ENCODE peak calls at places on chromosomes 11 and 22, in seven cellular contexts. J, A, O, Z, E, M and R are unnamed samples.

GRCh38 chr11:131609317-131609716 is 238.9 kb downstream of the NTM start:
- DNase-seq in J (peak; percentile 8), A (peak; percentile 70), O (no peak), Z (no peak), E (no peak), M (no peak), R (no peak)

GRCh38 chr11:2808850-2809847 is 76.4 kb downstream of the CDKN1C start:
- DNase-seq in J (no peak), A (no peak), O (peak; percentile 62), Z (peak; percentile 6), E (no peak), M (no peak), R (no peak)

GRCh38 chr11:76793391-76793811 is 10.2 kb downstream of the TSKU start:
- DNase-seq in J (no peak), A (no peak), O (peak; percentile 67), Z (no peak), E (no peak), M (no peak), R (no peak)

GRCh38 chr11:28833670-28834069 is 725.5 kb downstream of the METTL15 start:
- DNase-seq in J (peak; percentile 82), A (peak; percentile 84), O (no peak), Z (no peak), E (no peak), M (no peak), R (no peak)

GRCh38 chr11:87038235-87038960 is 664 bp downstream of the TMEM135 start:
- DNase-seq in J (no peak), A (peak; percentile 29), O (no peak), Z (no peak), E (no peak), M (no peak), R (no peak)

GRCh38 chr11:68127791-68128681 is 6.8 kb upstream of the CHKA start:
- DNase-seq in J (no peak), A (peak; percentile 53), O (peak; percentile 78), Z (peak; percentile 50), E (peak; percentile 87), M (no peak), R (no peak)

GRCh38 chr11:96187779-96188624 is 155.0 kb downstream of the MAML2 start:
- DNase-seq in J (peak; percentile 82), A (peak; percentile 83), O (no peak), Z (no peak), E (no peak), M (no peak), R (no peak)

GRCh38 chr11:119295178-119295577 is 21.8 kb downstream of the MCAM start:
- DNase-seq in J (peak; percentile 67), A (peak; percentile 20), O (no peak), Z (no peak), E (no peak), M (no peak), R (no peak)

GRCh38 chr11:117734596-117734995 is 62.4 kb downstream of the DSCAML1 start:
- DNase-seq in J (no peak), A (no peak), O (no peak), Z (no peak), E (no peak), M (no peak), R (peak; percentile 39)

GRCh38 chr11:69039501-69039900 is 9.2 kb upstream of the TPCN2 start:
- DNase-seq in J (no peak), A (no peak), O (no peak), Z (no peak), E (no peak), M (no peak), R (no peak)

GRCh38 chr11:121132211-121132976 is 31.4 kb downstream of the TECTA start:
- DNase-seq in J (no peak), A (no peak), O (no peak), Z (no peak), E (no peak), M (no peak), R (no peak)

GRCh38 chr11:60251485-60252207 is 8.7 kb upstream of the MS4A4E start:
- DNase-seq in J (peak; percentile 34), A (peak; percentile 50), O (no peak), Z (no peak), E (no peak), M (no peak), R (no peak)

GRCh38 chr11:45648931-45649330 is 16.5 kb downstream of the CHST1 start:
- DNase-seq in J (no peak), A (no peak), O (no peak), Z (no peak), E (no peak), M (no peak), R (no peak)

GRCh38 chr11:3641191-3641590 is 601 bp downstream of the ART5 start:
- DNase-seq in J (no peak), A (no peak), O (no peak), Z (no peak), E (no peak), M (no peak), R (no peak)

GRCh38 chr22:30279932-30280331 is 9.4 kb downstream of the CASTOR1 start:
- DNase-seq in J (no peak), A (no peak), O (no peak), Z (no peak), E (no peak), M (no peak), R (no peak)

GRCh38 chr11:94134651-94135512 is 6.2 kb downstream of the PANX1 start:
- DNase-seq in J (peak; percentile 90), A (peak; percentile 96), O (peak; percentile 87), Z (peak; percentile 55), E (no peak), M (no peak), R (peak; percentile 74)

GRCh38 chr22:50118557-50119168 is 28.9 kb downstream of the MOV10L1 start:
- DNase-seq in J (no peak), A (peak; percentile 61), O (peak; percentile 76), Z (peak; percentile 15), E (no peak), M (no peak), R (no peak)

GRCh38 chr22:44085743-44086741 is 61.9 kb downstream of the PARVB start:
- DNase-seq in J (peak; percentile 69), A (peak; percentile 28), O (peak; percentile 90), Z (peak; percentile 72), E (no peak), M (no peak), R (peak; percentile 50)

GRCh38 chr22:33652596-33652995 is 267.7 kb downstream of the LARGE1 start:
- DNase-seq in J (peak; percentile 38), A (no peak), O (no peak), Z (no peak), E (no peak), M (no peak), R (no peak)

GRCh38 chr11:1521382-1522080 is 35.0 kb upstream of the MOB2 start:
- DNase-seq in J (no peak), A (no peak), O (no peak), Z (peak; percentile 34), E (no peak), M (no peak), R (no peak)

GRCh38 chr22:22070371-22070824 is 87.8 kb upstream of the TOP3B start:
- DNase-seq in J (peak; percentile 90), A (peak; percentile 17), O (no peak), Z (no peak), E (no peak), M (no peak), R (no peak)

GRCh38 chr11:115500547-115501503 is 3.4 kb downstream of the CADM1 start:
- DNase-seq in J (peak; percentile 3), A (no peak), O (no peak), Z (no peak), E (no peak), M (no peak), R (no peak)

GRCh38 chr22:21092797-21093554 is 47.2 kb downstream of the LRRC74B start:
- DNase-seq in J (no peak), A (no peak), O (no peak), Z (no peak), E (no peak), M (no peak), R (no peak)

GRCh38 chr11:97454988-97455387 is 1065.2 kb downstream of the JRKL start:
- DNase-seq in J (no peak), A (peak; percentile 62), O (no peak), Z (no peak), E (no peak), M (no peak), R (no peak)

GRCh38 chr22:29343313-29343805 is 27.9 kb upstream of the RASL10A start:
- DNase-seq in J (no peak), A (peak; percentile 41), O (peak; percentile 78), Z (no peak), E (no peak), M (no peak), R (peak; percentile 83)

GRCh38 chr11:530960-531825 is 4.2 kb downstream of the HRAS start:
- DNase-seq in J (no peak), A (no peak), O (no peak), Z (no peak), E (no peak), M (no peak), R (no peak)

GRCh38 chr11:12813371-12814225 is 139.4 kb downstream of the TEAD1 start:
- DNase-seq in J (peak; percentile 78), A (no peak), O (peak; percentile 87), Z (peak; percentile 38), E (no peak), M (no peak), R (no peak)
- H3K4me1 ChIP-seq in J (peaks cover 71% of the 10 kb centered on the region), A (peaks cover 73% of the 10 kb centered on the region), O (no peaks in the 10 kb centered on the region), Z (peaks cover 9% of the 10 kb centered on the region), E (peaks cover 5% of the 10 kb centered on the region), M (peaks cover 68% of the 10 kb centered on the region), R (peaks cover 37% of the 10 kb centered on the region)

GRCh38 chr22:37015587-37015878 is 3.7 kb downstream of the TST start:
- DNase-seq in J (no peak), A (no peak), O (no peak), Z (peak; percentile 45), E (peak; percentile 47), M (no peak), R (no peak)
- H3K4me1 ChIP-seq in J (peaks cover 10% of the 10 kb centered on the region), A (peaks cover 65% of the 10 kb centered on the region), O (no peaks in the 10 kb centered on the region), Z (peaks cover 28% of the 10 kb centered on the region), E (peaks cover 62% of the 10 kb centered on the region), M (peaks cover 48% of the 10 kb centered on the region), R (peaks cover 6% of the 10 kb centered on the region)

GRCh38 chr11:25939691-25940090 is 392.2 kb upstream of the ANO3 start:
- DNase-seq in J (no peak), A (no peak), O (no peak), Z (no peak), E (no peak), M (no peak), R (no peak)
- H3K4me1 ChIP-seq in J (no peaks in the 10 kb centered on the region), A (no peaks in the 10 kb centered on the region), O (no peaks in the 10 kb centered on the region), Z (no peaks in the 10 kb centered on the region), E (no peaks in the 10 kb centered on the region), M (no peaks in the 10 kb centered on the region), R (no peaks in the 10 kb centered on the region)

DNA sequence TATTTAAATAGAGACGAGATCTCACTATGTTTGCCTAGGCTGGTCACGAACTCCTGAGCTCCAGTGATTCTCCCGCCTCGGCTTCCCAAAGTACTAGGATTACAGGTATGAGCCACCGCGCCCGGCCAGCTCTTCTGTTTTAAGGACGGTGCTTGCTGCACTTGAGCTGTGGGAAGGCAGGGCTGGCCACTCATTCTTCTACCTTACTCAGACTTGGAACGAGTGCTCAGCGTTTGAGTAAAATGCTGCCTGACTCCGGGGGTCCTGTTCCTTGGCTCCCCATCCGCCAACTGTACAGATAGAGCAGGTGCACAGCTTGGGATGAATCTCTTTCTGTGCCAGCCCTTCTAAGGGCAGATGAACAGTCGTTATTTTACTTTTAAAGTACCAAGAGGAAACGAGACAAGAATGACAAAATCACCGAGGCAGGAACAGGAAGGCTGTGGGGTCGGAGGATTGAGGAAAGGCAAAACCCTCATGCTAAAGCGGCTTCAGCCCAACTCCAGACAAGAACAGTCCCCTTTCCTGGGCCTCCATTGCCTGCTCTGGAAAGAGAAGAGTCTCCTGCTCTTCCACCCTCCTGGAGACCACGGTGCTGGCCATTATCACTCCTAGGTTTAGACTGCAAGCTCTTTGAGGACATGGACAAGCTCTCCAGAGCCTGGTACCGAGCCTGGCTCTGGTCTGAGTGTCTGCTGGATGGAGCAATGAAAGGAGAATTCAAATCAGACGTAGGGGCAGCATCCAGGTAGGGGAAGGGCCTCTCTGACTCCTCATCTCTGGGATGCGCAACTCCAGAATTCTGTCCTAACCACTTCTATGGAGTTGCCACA is 1.0 kb upstream of the SUN2 start:
- DNase-seq in J (no peak), A (no peak), O (no peak), Z (peak; percentile 21), E (no peak), M (no peak), R (no peak)
- H3K4me1 ChIP-seq in J (peaks cover 27% of the 10 kb centered on the region), A (peaks cover 18% of the 10 kb centered on the region), O (no peaks in the 10 kb centered on the region), Z (peaks cover 10% of the 10 kb centered on the region), E (peaks cover 8% of the 10 kb centered on the region), M (peaks cover 38% of the 10 kb centered on the region), R (peaks cover 20% of the 10 kb centered on the region)